ENCODE peak calls at places on chromosomes 16 and 17, in ten cellular contexts. C is foreskin fibroblast, I is A549, U is uterus, Q is left lung, R is MCF 10A, H is progenitor cell of endocrine pancreas, V is testis, Y is HFFc6, X is K562. K is an unnamed sample.

GRCh38 chr16:82634955-82635610 is 8.3 kb downstream of the CDH13 start:
- DNase-seq in C (no peak), I (no peak), U (no peak), Q (no peak), R (no peak), H (no peak), V (no peak), Y (no peak), X (no peak), K (no peak)

GRCh38 chr16:28324235-28324886 is 32.0 kb downstream of the SBK1 start:
- DNase-seq in C (no peak), I (peak; percentile 31), U (no peak), Q (no peak), R (no peak), H (no peak), V (no peak), Y (no peak), X (no peak), K (no peak)

GRCh38 chr17:78330570-78331224 is 29.2 kb downstream of the SOCS3 start:
- DNase-seq in C (no peak), I (peak; percentile 92), U (peak; percentile 48), Q (no peak), R (peak; percentile 95), H (no peak), V (no peak), Y (no peak), X (no peak), K (no peak)

GRCh38 chr16:22652463-22652845 is 141.8 kb downstream of the NPIPB5 start:
- DNase-seq in C (no peak), I (no peak), U (no peak), Q (no peak), R (no peak), H (no peak), V (no peak), Y (no peak), X (no peak), K (no peak)

GRCh38 chr16:80569440-80570105 is 28.8 kb downstream of the DYNLRB2 start:
- DNase-seq in C (peak; percentile 50), I (peak; percentile 8), U (no peak), Q (no peak), R (peak; percentile 43), H (no peak), V (no peak), Y (peak; percentile 46), X (peak; percentile 39), K (no peak)

GRCh38 chr16:51388516-51388951 is 237.5 kb upstream of the SALL1 start:
- DNase-seq in C (no peak), I (no peak), U (no peak), Q (no peak), R (no peak), H (no peak), V (no peak), Y (no peak), X (no peak), K (no peak)

GRCh38 chr16:24499193-24499814 is 40.1 kb upstream of the RBBP6 start:
- DNase-seq in C (peak; percentile 53), I (peak; percentile 57), U (no peak), Q (no peak), R (peak; percentile 66), H (peak; percentile 16), V (peak; percentile 55), Y (peak; percentile 35), X (peak; percentile 71), K (peak; percentile 84)

GRCh38 chr17:51687887-51688286 is 427.5 kb downstream of the UTP18 start:
- DNase-seq in C (no peak), I (no peak), U (no peak), Q (no peak), R (no peak), H (no peak), V (no peak), Y (no peak), X (no peak), K (no peak)

GRCh38 chr16:48524348-48525200 is 85.4 kb downstream of the N4BP1 start:
- DNase-seq in C (no peak), I (no peak), U (no peak), Q (no peak), R (no peak), H (no peak), V (no peak), Y (no peak), X (no peak), K (no peak)

GRCh38 chr17:44323359-44324091 is 1.1 kb downstream of the SLC25A39 start:
- DNase-seq in C (no peak), I (no peak), U (no peak), Q (no peak), R (no peak), H (no peak), V (no peak), Y (no peak), X (peak; percentile 32), K (no peak)

GRCh38 chr16:90043526-90043925 is 24.3 kb upstream of the DBNDD1 start:
- DNase-seq in C (no peak), I (no peak), U (no peak), Q (no peak), R (no peak), H (no peak), V (no peak), Y (no peak), X (no peak), K (no peak)

GRCh38 chr16:3577302-3577752 is at the start of gene NLRC3:
- DNase-seq in C (no peak), I (no peak), U (no peak), Q (peak; percentile 72), R (no peak), H (no peak), V (no peak), Y (no peak), X (no peak), K (no peak)

GRCh38 chr16:70579648-70580630 is 56.3 kb downstream of the SF3B3 start:
- DNase-seq in C (no peak), I (no peak), U (peak; percentile 31), Q (no peak), R (no peak), H (no peak), V (peak; percentile 75), Y (no peak), X (peak; percentile 61), K (no peak)

GRCh38 chr16:70579248-70579647 is 55.6 kb downstream of the SF3B3 start:
- DNase-seq in C (no peak), I (no peak), U (no peak), Q (no peak), R (no peak), H (no peak), V (no peak), Y (no peak), X (no peak), K (no peak)

GRCh38 chr16:70578035-70578434 is 54.4 kb downstream of the SF3B3 start:
- DNase-seq in C (no peak), I (no peak), U (no peak), Q (no peak), R (no peak), H (no peak), V (no peak), Y (no peak), X (no peak), K (no peak)

GRCh38 chr16:70586731-70587130 is 59.6 kb upstream of the IL34 start:
- DNase-seq in C (no peak), I (no peak), U (no peak), Q (no peak), R (no peak), H (no peak), V (no peak), Y (no peak), X (no peak), K (no peak)

DNA sequence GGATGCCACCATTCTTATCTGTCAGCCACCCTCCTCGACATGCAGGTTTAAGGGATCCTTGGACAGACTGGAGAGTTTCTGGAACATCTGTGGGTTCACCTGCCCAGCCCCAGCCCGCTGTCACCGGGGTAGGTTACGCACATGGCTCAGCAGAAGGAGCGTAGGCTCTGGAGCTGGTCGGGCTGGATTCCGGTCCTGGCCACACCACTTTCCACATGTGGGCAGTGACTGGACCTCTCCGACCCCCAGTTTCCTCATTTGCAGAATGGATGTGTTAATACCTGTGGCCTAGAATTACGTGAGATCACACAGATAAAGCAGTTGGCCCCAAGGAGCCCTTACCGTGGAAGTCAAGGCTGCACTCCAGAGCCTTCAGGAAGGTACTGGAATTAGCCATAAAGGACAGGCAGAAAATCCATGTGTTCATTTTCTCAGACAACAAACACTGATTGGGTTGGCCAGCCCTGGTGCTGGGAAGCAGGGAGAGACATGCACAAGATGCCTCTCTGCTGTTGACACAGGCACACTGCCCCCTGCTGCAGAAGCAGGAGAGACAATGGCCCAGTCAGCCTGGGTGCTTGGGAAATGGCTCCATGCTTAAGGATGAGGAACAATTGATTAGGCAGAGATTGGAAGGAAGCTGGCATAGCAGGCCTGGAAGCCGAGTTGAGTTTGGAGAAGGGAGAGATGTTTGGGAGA is 58.8 kb downstream of the SF3B3 start:
- DNase-seq in C (peak; percentile 38), I (no peak), U (no peak), Q (no peak), R (no peak), H (no peak), V (no peak), Y (no peak), X (peak; percentile 52), K (no peak)
- TF ChIP-seq CTCF in C (no peak), I (no peak), U (no peak), Q (no peak), R (no peak), H (peak; percentile 35), V (no peak), Y (peak; percentile 62), X (peak; percentile 77), K (peak; percentile 8)

GRCh38 chr16:67431077-67431804 is at the start of gene HSD11B2:
- DNase-seq in C (peak; percentile 83), I (peak; percentile 62), U (peak; percentile 52), Q (peak; percentile 90), R (peak; percentile 45), H (peak; percentile 56), V (peak; percentile 67), Y (peak; percentile 41), X (peak; percentile 66), K (no peak)
- TF ChIP-seq CTCF in C (no peak), I (peak; percentile 21), U (peak; percentile 3), Q (no peak), R (no peak), H (peak; percentile 23), V (peak; percentile 4), Y (no peak), X (no peak), K (no peak)

DNA sequence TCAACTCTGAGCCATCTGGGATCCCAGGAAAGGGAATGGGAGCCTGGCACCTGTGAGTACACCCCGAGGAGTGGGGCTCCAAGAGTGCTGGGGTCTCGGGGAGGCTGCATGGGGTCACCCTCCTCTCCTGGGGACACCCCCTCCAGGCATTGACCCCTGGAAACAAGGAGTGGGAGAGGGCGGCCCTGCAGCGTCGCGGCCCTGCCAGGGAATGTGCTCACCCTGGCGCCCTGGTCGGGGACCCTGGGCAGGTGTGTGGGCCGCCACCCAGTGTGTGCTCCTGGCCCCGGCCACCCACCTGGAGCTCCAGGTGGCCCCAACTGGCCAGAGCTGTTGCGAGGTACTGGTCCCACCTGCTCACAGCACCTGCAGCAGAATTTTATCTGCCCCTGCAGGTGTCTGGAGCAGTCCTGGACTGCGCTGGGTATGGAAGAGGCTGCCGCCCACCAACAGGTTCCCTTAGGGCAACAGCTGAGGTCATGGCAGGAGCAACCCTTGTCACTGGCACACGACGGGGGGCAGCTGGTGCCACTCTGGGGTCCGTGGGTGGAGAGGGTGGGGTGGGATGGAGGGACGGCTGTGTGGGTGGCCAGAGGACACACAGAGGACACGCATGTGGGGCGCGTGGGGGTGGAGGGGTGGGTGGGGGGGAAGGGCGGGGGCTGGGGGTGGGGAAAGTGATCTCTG is 5.4 kb upstream of the PABPN1L start:
- DNase-seq in C (no peak), I (no peak), U (no peak), Q (no peak), R (no peak), H (no peak), V (no peak), Y (no peak), X (no peak), K (no peak)
- TF ChIP-seq CTCF in C (no peak), I (no peak), U (no peak), Q (no peak), R (no peak), H (no peak), V (no peak), Y (no peak), X (no peak), K (no peak)

GRCh38 chr17:14203392-14203791 is 33.3 kb downstream of the CDRT15 start:
- DNase-seq in C (peak; percentile 35), I (no peak), U (no peak), Q (no peak), R (no peak), H (no peak), V (no peak), Y (no peak), X (peak; percentile 37), K (no peak)
- TF ChIP-seq CTCF in C (peak; percentile 24), I (peak; percentile 6), U (no peak), Q (no peak), R (no peak), H (peak; percentile 35), V (peak; percentile 19), Y (peak; percentile 59), X (peak; percentile 57), K (no peak)

K was measured in D721Med.